ENCODE peak calls at places on chromosomes 6 and 20, in six cellular contexts. One of them, this sample, is unnamed. For H3K4me1, the result is how much of the 10 kb centered on the place peaks cover.

GRCh38 chr6:336159-337114 is 44.1 kb downstream of the DUSP22 start:
- DNase-seq in lung: no peak
- DNase-seq in fibroblast of lung: no peak
- DNase-seq in CD8-positive, alpha-beta T cell: no peak
- DNase-seq in suprapubic skin: no peak
- DNase-seq in aorta: no peak
- DNase-seq in this sample: no peak

GRCh38 chr6:36286858-36287257 is 17.0 kb downstream of the PNPLA1 start:
- DNase-seq in lung: no peak
- DNase-seq in fibroblast of lung: no peak
- DNase-seq in CD8-positive, alpha-beta T cell: no peak
- DNase-seq in suprapubic skin: no peak
- DNase-seq in aorta: no peak
- DNase-seq in this sample: no peak

GRCh38 chr6:138004423-138005287 is 102.6 kb downstream of the PERP start:
- DNase-seq in lung: no peak
- DNase-seq in fibroblast of lung: peak
- DNase-seq in CD8-positive, alpha-beta T cell: no peak
- DNase-seq in suprapubic skin: no peak
- DNase-seq in aorta: no peak
- DNase-seq in this sample: no peak

GRCh38 chr6:102229271-102229670 is 835.8 kb downstream of the GRIK2 start:
- DNase-seq in lung: no peak
- DNase-seq in fibroblast of lung: no peak
- DNase-seq in CD8-positive, alpha-beta T cell: no peak
- DNase-seq in suprapubic skin: no peak
- DNase-seq in aorta: no peak
- DNase-seq in this sample: no peak

GRCh38 chr6:73085362-73085975 is 139.8 kb downstream of the KHDC1L start:
- DNase-seq in lung: no peak
- DNase-seq in fibroblast of lung: peak
- DNase-seq in CD8-positive, alpha-beta T cell: no peak
- DNase-seq in suprapubic skin: no peak
- DNase-seq in aorta: no peak
- DNase-seq in this sample: no peak

GRCh38 chr6:64217721-64218603 is 582.4 kb downstream of the PHF3 start:
- DNase-seq in lung: no peak
- DNase-seq in fibroblast of lung: peak
- DNase-seq in CD8-positive, alpha-beta T cell: no peak
- DNase-seq in suprapubic skin: no peak
- DNase-seq in aorta: no peak
- DNase-seq in this sample: no peak

GRCh38 chr6:84150680-84151079 is 76.8 kb downstream of the CEP162 start:
- DNase-seq in lung: no peak
- DNase-seq in fibroblast of lung: peak
- DNase-seq in CD8-positive, alpha-beta T cell: no peak
- DNase-seq in suprapubic skin: no peak
- DNase-seq in aorta: no peak
- DNase-seq in this sample: no peak

GRCh38 chr6:154751020-154751800 is 18.0 kb downstream of the SCAF8 start:
- DNase-seq in lung: no peak
- DNase-seq in fibroblast of lung: no peak
- DNase-seq in CD8-positive, alpha-beta T cell: no peak
- DNase-seq in suprapubic skin: no peak
- DNase-seq in aorta: no peak
- DNase-seq in this sample: no peak

GRCh38 chr6:29943053-29943966 is 978 bp downstream of the HLA-A start:
- DNase-seq in lung: no peak
- DNase-seq in fibroblast of lung: no peak
- DNase-seq in CD8-positive, alpha-beta T cell: no peak
- DNase-seq in suprapubic skin: no peak
- DNase-seq in aorta: no peak
- DNase-seq in this sample: no peak

DNA sequence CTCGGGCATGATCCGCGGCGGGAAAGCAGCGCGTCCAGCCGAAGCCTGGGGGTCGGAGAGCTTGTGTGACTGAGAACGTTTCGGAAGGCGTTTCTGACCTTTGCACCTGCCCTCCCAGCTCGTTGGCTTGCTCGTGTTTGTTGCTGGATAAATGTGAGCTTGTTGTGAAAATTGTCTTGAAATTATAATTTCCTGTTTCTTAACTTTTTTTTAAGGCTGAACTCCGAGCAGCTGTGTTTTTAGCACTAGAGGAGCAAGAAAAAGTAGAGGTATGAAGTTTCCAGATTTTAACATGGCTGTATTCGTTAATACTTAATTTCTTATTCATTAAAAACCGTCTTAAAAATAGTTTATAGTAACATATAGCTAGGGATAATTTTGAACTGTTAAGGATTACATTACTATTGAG is 652 bp downstream of the CEP43 start:
- DNase-seq in lung: no peak
- DNase-seq in fibroblast of lung: peak
- DNase-seq in CD8-positive, alpha-beta T cell: no peak
- DNase-seq in suprapubic skin: no peak
- DNase-seq in aorta: no peak
- DNase-seq in this sample: peak
- H3K4me1 ChIP-seq in lung: under half
- H3K4me1 ChIP-seq in fibroblast of lung: under half
- H3K4me1 ChIP-seq in CD8-positive, alpha-beta T cell: under half
- H3K4me1 ChIP-seq in suprapubic skin: under half
- H3K4me1 ChIP-seq in aorta: under half
- H3K4me1 ChIP-seq in this sample: under half

GRCh38 chr6:71524201-71524600 is 235.6 kb downstream of the OGFRL1 start:
- DNase-seq in lung: no peak
- DNase-seq in fibroblast of lung: no peak
- DNase-seq in CD8-positive, alpha-beta T cell: no peak
- DNase-seq in suprapubic skin: no peak
- DNase-seq in aorta: no peak
- DNase-seq in this sample: no peak
- H3K27ac ChIP-seq in lung: no peak
- H3K27ac ChIP-seq in fibroblast of lung: no peak
- H3K27ac ChIP-seq in CD8-positive, alpha-beta T cell: no peak
- H3K27ac ChIP-seq in suprapubic skin: no peak
- H3K27ac ChIP-seq in aorta: no peak
- H3K27ac ChIP-seq in this sample: no peak

DNA sequence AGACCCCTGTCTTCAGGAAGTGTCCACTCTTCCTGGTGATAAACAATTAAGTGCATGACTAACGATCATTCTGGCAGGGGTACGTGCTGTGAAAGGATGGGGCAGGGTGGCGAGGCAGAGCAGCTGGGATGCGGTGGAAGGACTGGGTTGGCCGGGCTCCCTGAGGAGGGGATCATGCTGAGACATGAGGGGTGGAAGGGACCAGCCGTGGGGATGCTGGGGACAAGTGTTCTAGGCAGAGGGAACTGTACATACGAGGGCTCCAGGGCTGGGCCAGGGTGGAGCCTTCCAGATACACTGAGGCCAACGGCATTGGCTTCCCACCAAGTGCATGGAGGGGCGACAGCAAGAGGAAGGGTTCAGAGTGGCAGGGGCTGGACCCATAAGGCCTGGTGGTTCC is 65.7 kb upstream of the SIRPA start:
- DNase-seq in lung: no peak
- DNase-seq in fibroblast of lung: no peak
- DNase-seq in CD8-positive, alpha-beta T cell: no peak
- DNase-seq in suprapubic skin: no peak
- DNase-seq in aorta: peak
- DNase-seq in this sample: no peak
- H3K4me1 ChIP-seq in lung: under half
- H3K4me1 ChIP-seq in fibroblast of lung: under half
- H3K4me1 ChIP-seq in CD8-positive, alpha-beta T cell: under half
- H3K4me1 ChIP-seq in suprapubic skin: under half
- H3K4me1 ChIP-seq in aorta: under half
- H3K4me1 ChIP-seq in this sample: under half

DNA sequence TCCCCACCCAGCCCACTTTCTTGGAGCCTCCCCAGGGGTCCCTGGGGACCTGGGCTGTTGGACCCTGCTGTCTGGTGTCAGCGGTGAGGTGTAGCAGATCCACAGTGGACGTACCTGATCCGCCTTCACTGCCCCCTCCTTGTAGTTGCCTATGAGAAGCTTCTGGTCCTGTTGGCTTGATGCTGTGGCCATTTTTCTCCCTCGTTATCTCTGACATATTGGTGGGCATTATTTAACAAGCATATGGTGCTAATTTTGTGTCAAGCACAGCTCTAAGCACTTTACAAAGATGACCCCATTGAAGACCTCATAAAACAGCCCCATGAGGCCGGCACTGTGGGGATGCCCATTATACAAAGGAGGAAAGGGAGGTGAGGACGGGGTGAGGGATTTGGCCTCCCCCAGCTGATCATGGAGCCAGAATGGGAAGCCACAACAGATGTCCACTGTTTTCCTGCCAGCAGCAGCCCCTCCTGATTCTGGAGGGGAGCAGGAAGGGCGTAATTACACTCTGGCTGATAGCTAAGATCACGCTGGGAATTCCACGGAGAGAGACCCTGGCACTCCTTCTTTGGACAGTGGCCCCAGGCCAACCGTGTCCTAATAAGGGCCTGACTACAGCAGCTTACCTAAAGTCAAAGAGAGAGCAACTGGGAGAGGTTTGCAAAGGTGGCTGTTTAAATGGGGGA is 628.3 kb downstream of the CDH26 start:
- DNase-seq in lung: no peak
- DNase-seq in fibroblast of lung: no peak
- DNase-seq in CD8-positive, alpha-beta T cell: no peak
- DNase-seq in suprapubic skin: no peak
- DNase-seq in aorta: no peak
- DNase-seq in this sample: no peak
- H3K27ac ChIP-seq in lung: no peak
- H3K27ac ChIP-seq in fibroblast of lung: no peak
- H3K27ac ChIP-seq in CD8-positive, alpha-beta T cell: no peak
- H3K27ac ChIP-seq in suprapubic skin: no peak
- H3K27ac ChIP-seq in aorta: no peak
- H3K27ac ChIP-seq in this sample: no peak

DNA sequence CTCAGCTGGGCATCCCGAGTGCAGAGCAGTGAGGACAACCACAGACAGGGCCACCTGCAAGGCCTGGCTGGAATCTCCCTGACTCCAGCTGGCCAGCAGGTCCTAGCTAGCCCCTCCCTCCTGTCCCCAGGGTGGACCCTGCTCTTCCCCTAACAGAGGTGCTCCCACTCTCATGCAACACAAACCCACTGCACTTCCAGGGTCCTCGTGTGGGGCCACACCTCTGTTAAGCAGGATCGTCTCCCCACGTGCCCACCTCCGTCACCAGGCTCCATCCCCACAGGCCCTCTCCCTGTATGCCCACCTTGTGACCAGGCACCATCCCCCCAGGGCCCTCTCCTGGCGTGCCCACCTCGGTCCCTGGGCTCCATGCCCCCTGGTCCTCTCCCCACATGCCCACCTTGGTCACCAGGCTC is 17.3 kb downstream of the TAF4 start:
- DNase-seq in lung: no peak
- DNase-seq in fibroblast of lung: no peak
- DNase-seq in CD8-positive, alpha-beta T cell: no peak
- DNase-seq in suprapubic skin: no peak
- DNase-seq in aorta: peak
- DNase-seq in this sample: no peak
- H3K4me1 ChIP-seq in lung: under half
- H3K4me1 ChIP-seq in fibroblast of lung: under half
- H3K4me1 ChIP-seq in CD8-positive, alpha-beta T cell: under half
- H3K4me1 ChIP-seq in suprapubic skin: under half
- H3K4me1 ChIP-seq in aorta: under half
- H3K4me1 ChIP-seq in this sample: under half

GRCh38 chr6:129647044-129647443 is 62.9 kb downstream of the ARHGAP18 start:
- DNase-seq in lung: no peak
- DNase-seq in fibroblast of lung: no peak
- DNase-seq in CD8-positive, alpha-beta T cell: no peak
- DNase-seq in suprapubic skin: no peak
- DNase-seq in aorta: no peak
- DNase-seq in this sample: no peak
- H3K27ac ChIP-seq in lung: no peak
- H3K27ac ChIP-seq in fibroblast of lung: no peak
- H3K27ac ChIP-seq in CD8-positive, alpha-beta T cell: no peak
- H3K27ac ChIP-seq in suprapubic skin: no peak
- H3K27ac ChIP-seq in aorta: no peak
- H3K27ac ChIP-seq in this sample: no peak

This sample was measured in naive thymus-derived CD4-positive, alpha-beta T cell.